ENCODE peak calls at places on chromosomes 11 and 22, in five cellular contexts. D, G, A, N and V are unnamed samples.

GRCh38 chr11:12914401-12914912 is 94.7 kb upstream of the RASSF10 start:
- DNase-seq in D (no peak), G (no peak), A (no peak), N (peak; percentile 36), V (peak; percentile 69)

GRCh38 chr11:65504671-65505433 is 6.0 kb downstream of the MALAT1 start:
- DNase-seq in D (peak; percentile 31), G (no peak), A (no peak), N (no peak), V (no peak)

GRCh38 chr11:8081591-8082021 is 595 bp downstream of the TUB start:
- DNase-seq in D (no peak), G (no peak), A (no peak), N (no peak), V (no peak)

GRCh38 chr11:114162719-114163123 is 103.2 kb downstream of the ZBTB16 start:
- DNase-seq in D (peak; percentile 96), G (peak; percentile 55), A (no peak), N (peak; percentile 13), V (no peak)

GRCh38 chr11:104148696-104149095 is 15.3 kb downstream of the PDGFD start:
- DNase-seq in D (no peak), G (no peak), A (no peak), N (no peak), V (no peak)

GRCh38 chr11:92306966-92307504 is 82.4 kb downstream of the FAT3 start:
- DNase-seq in D (no peak), G (no peak), A (no peak), N (no peak), V (no peak)

GRCh38 chr11:369336-370018 is at the start of gene B4GALNT4:
- DNase-seq in D (no peak), G (no peak), A (no peak), N (no peak), V (no peak)

GRCh38 chr11:84626256-84626655 is 1000.9 kb downstream of the DLG2 start:
- DNase-seq in D (no peak), G (no peak), A (no peak), N (no peak), V (no peak)

GRCh38 chr11:57567210-57567511 is 311 bp downstream of the UBE2L6 start:
- DNase-seq in D (peak; percentile 7), G (no peak), A (peak; percentile 15), N (no peak), V (no peak)

GRCh38 chr11:9750551-9750950 is 86.7 kb downstream of the SWAP70 start:
- DNase-seq in D (no peak), G (no peak), A (no peak), N (no peak), V (no peak)

GRCh38 chr11:117127164-117127563 is 16.9 kb upstream of the PAFAH1B2 start:
- DNase-seq in D (no peak), G (no peak), A (no peak), N (no peak), V (no peak)

DNA sequence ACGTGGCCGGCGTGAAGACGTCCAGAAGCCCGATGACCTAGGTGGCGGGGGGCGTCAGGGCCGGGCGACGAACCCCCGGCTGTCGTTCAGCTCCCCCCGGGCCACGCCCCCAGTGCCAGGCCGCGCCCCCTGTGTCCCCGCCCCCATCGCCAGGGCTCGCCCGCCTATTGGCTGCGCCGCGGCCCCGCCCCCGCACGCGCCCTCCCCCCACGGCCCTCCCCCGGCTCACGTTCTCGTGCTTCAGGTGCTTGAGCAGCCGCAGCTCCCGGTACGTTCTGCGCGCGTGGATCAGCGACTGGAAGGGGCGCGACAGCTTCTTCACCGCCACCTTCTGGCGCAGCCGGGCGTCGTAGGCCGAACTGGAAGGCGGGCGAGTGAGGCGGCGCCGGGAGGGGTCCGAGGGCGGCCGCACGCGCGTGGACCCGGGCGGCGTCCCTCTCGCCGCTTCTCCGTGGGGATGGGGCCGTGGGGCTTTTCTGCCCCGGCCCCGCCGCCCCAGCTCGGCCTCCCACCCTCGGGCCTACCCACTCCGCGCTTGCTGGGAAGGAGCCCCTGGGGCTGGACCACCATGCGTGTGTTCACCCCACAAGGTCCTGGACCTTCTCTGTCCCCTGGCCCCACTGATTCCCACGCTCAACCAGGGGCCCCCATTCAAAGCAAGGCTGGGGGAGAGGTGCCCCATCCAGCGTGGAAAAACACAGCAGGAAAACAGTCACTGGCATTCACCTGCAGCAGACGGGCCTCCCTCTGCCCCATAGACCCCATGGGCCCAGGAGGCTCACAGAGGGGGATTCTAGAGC is 2.4 kb downstream of the MAPK11 start:
- DNase-seq in D (no peak), G (no peak), A (no peak), N (no peak), V (no peak)
- TF ChIP-seq CTCF in D (peak; percentile 52), G (no peak), A (no peak), N (no peak), V (peak; percentile 39)

GRCh38 chr22:38144025-38144405 is 33.5 kb upstream of the BAIAP2L2 start:
- DNase-seq in D (no peak), G (no peak), A (no peak), N (no peak), V (no peak)
- TF ChIP-seq CTCF in D (peak; percentile 28), G (no peak), A (no peak), N (no peak), V (no peak)

GRCh38 chr11:2837651-2838050 is 47.9 kb downstream of the CDKN1C start:
- DNase-seq in D (no peak), G (no peak), A (no peak), N (no peak), V (no peak)

GRCh38 chr11:2835768-2836150 is 49.8 kb downstream of the CDKN1C start:
- DNase-seq in D (no peak), G (no peak), A (no peak), N (no peak), V (no peak)

GRCh38 chr11:2838091-2838490 is 47.5 kb downstream of the CDKN1C start:
- DNase-seq in D (no peak), G (no peak), A (no peak), N (no peak), V (no peak)

GRCh38 chr11:2836335-2837095 is 49.1 kb downstream of the CDKN1C start:
- DNase-seq in D (no peak), G (no peak), A (no peak), N (no peak), V (no peak)

GRCh38 chr11:2837096-2837601 is 48.4 kb downstream of the CDKN1C start:
- DNase-seq in D (peak; percentile 3), G (peak; percentile 48), A (no peak), N (peak; percentile 76), V (peak; percentile 86)
- TF ChIP-seq CTCF in D (peak; percentile 48), G (no peak), A (no peak), N (peak; percentile 22), V (peak; percentile 56)

DNA sequence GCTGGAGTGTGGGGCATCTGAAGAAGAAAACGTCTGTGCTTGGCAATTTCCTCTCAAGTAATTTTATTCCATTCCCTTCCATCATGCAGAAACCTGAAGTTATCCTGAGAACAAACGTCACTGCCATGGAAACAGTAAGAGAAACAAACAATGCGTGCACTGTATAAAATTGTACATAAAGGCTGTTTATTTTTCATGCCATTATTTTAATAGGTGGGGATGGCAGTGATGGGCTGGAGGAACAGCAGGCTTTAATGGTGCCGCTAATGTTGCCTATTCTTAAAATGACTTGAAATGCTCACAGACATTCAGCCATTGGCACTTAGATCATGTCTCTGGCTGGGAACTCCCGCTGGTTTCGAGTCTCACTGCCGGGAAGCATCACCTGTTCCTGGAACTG is 7.5 kb upstream of the SEZ6L start:
- DNase-seq in D (no peak), G (no peak), A (no peak), N (no peak), V (no peak)
- TF ChIP-seq CTCF in D (no peak), G (no peak), A (no peak), N (no peak), V (no peak)

GRCh38 chr11:134270250-134270714 is 5.9 kb upstream of the GLB1L3 start:
- DNase-seq in D (no peak), G (no peak), A (no peak), N (no peak), V (no peak)
- TF ChIP-seq CTCF in D (peak; percentile 41), G (peak; percentile 17), A (no peak), N (no peak), V (peak; percentile 36)

GRCh38 chr11:129766858-129767604 is 48.6 kb upstream of the TMEM45B start:
- DNase-seq in D (peak; percentile 25), G (no peak), A (no peak), N (peak; percentile 53), V (peak; percentile 32)
- TF ChIP-seq CTCF in D (peak; percentile 82), G (no peak), A (peak; percentile 42), N (peak; percentile 36), V (peak; percentile 75)

GRCh38 chr22:32448980-32449379 is 15.3 kb downstream of the BPIFC start:
- DNase-seq in D (no peak), G (no peak), A (no peak), N (no peak), V (no peak)

GRCh38 chr22:32446321-32446720 is 17.9 kb downstream of the BPIFC start:
- DNase-seq in D (no peak), G (no peak), A (no peak), N (no peak), V (no peak)

GRCh38 chr22:32444068-32444467 is 20.2 kb downstream of the BPIFC start:
- DNase-seq in D (no peak), G (no peak), A (no peak), N (peak; percentile 44), V (no peak)
- TF ChIP-seq CTCF in D (peak; percentile 28), G (no peak), A (no peak), N (no peak), V (peak; percentile 51)

GRCh38 chr22:44445731-44446130 is 52.3 kb downstream of the RTL6 start:
- DNase-seq in D (no peak), G (no peak), A (no peak), N (peak; percentile 30), V (no peak)

GRCh38 chr22:44443641-44444235 is 54.3 kb downstream of the RTL6 start:
- DNase-seq in D (no peak), G (no peak), A (no peak), N (no peak), V (no peak)

GRCh38 chr22:44445307-44445680 is 52.7 kb downstream of the RTL6 start:
- DNase-seq in D (no peak), G (no peak), A (no peak), N (no peak), V (no peak)

GRCh38 chr22:44442856-44443595 is 55.0 kb downstream of the RTL6 start:
- DNase-seq in D (no peak), G (no peak), A (no peak), N (no peak), V (no peak)

GRCh38 chr22:44444341-44445306 is 53.4 kb downstream of the RTL6 start:
- DNase-seq in D (no peak), G (no peak), A (no peak), N (no peak), V (no peak)
- TF ChIP-seq CTCF in D (peak; percentile 39), G (no peak), A (no peak), N (no peak), V (peak; percentile 40)

GRCh38 chr22:37752189-37753061 is 55.3 kb upstream of the GCAT start:
- DNase-seq in D (peak; percentile 83), G (no peak), A (no peak), N (peak; percentile 94), V (peak; percentile 30)
- TF ChIP-seq CTCF in D (peak; percentile 47), G (no peak), A (no peak), N (no peak), V (no peak)

GRCh38 chr22:22855617-22856308 is 31.9 kb upstream of the IGLL5 start:
- DNase-seq in D (no peak), G (no peak), A (peak; percentile 20), N (peak; percentile 60), V (peak; percentile 25)
- TF ChIP-seq CTCF in D (peak; percentile 61), G (peak; percentile 23), A (peak; percentile 35), N (peak; percentile 76), V (peak; percentile 55)